ENCODE peak calls at places on chromosomes 13 and 19, in eight cellular contexts. V, E, Q, N, M, K, S and P are unnamed samples.

GRCh38 chr13:46633416-46633815 is 80.4 kb downstream of the LRCH1 start:
- DNase-seq in V (peak), E (peak), Q (no peak), N (peak), M (peak), K (no peak), S (peak), P (no peak)

GRCh38 chr19:21084343-21084742 is 2.3 kb downstream of the ZNF714 start:
- DNase-seq in V (peak), E (peak), Q (no peak), N (peak), M (peak), K (no peak), S (peak), P (no peak)

GRCh38 chr19:13670846-13671245 is 93.5 kb upstream of the MRI1 start:
- DNase-seq in V (no peak), E (no peak), Q (no peak), N (no peak), M (peak), K (no peak), S (no peak), P (no peak)

GRCh38 chr13:44758595-44759221 is 182.6 kb upstream of the TSC22D1 start:
- DNase-seq in V (no peak), E (peak), Q (no peak), N (peak), M (peak), K (no peak), S (peak), P (no peak)

GRCh38 chr13:59000770-59001169 is 1163.0 kb downstream of the DIAPH3 start:
- DNase-seq in V (no peak), E (no peak), Q (no peak), N (no peak), M (no peak), K (no peak), S (no peak), P (no peak)

GRCh38 chr13:21917046-21918010 is 246.5 kb downstream of the FGF9 start:
- DNase-seq in V (no peak), E (no peak), Q (no peak), N (no peak), M (no peak), K (no peak), S (no peak), P (no peak)

GRCh38 chr13:23639672-23640275 is 69.6 kb downstream of the TNFRSF19 start:
- DNase-seq in V (no peak), E (no peak), Q (no peak), N (no peak), M (no peak), K (no peak), S (peak), P (no peak)

GRCh38 chr19:7554990-7555864 is 19.7 kb downstream of the PNPLA6 start:
- DNase-seq in V (no peak), E (no peak), Q (no peak), N (no peak), M (no peak), K (no peak), S (no peak), P (no peak)

GRCh38 chr19:29029271-29029670 is 183.7 kb downstream of the UQCRFS1 start:
- DNase-seq in V (no peak), E (no peak), Q (no peak), N (no peak), M (no peak), K (no peak), S (no peak), P (no peak)

GRCh38 chr19:58229255-58229639 is 533 bp downstream of the ZNF544 start:
- DNase-seq in V (no peak), E (peak), Q (no peak), N (peak), M (peak), K (no peak), S (peak), P (no peak)

GRCh38 chr19:48390188-48391099 is 907 bp downstream of the KDELR1 start:
- DNase-seq in V (no peak), E (peak), Q (peak), N (peak), M (peak), K (peak), S (peak), P (peak)

GRCh38 chr19:13098291-13099072 is 4.2 kb downstream of the LYL1 start:
- DNase-seq in V (no peak), E (no peak), Q (no peak), N (peak), M (no peak), K (peak), S (no peak), P (no peak)

GRCh38 chr19:43667524-43668405 is 2.2 kb downstream of the PLAUR start:
- DNase-seq in V (no peak), E (no peak), Q (no peak), N (no peak), M (no peak), K (no peak), S (no peak), P (no peak)

GRCh38 chr19:8304841-8305621 is 3.1 kb downstream of the CD320 start:
- DNase-seq in V (no peak), E (no peak), Q (peak), N (no peak), M (no peak), K (no peak), S (no peak), P (peak)

GRCh38 chr13:29165840-29166239 is 345.7 kb downstream of the MTUS2 start:
- DNase-seq in V (no peak), E (peak), Q (no peak), N (no peak), M (peak), K (peak), S (no peak), P (no peak)

GRCh38 chr13:50916701-50917184 is 7.2 kb downstream of the RNASEH2B start:
- DNase-seq in V (no peak), E (no peak), Q (no peak), N (no peak), M (no peak), K (peak), S (no peak), P (peak)

GRCh38 chr13:23175920-23176319 is 4.9 kb upstream of the SGCG start:
- DNase-seq in V (no peak), E (peak), Q (no peak), N (peak), M (no peak), K (peak), S (no peak), P (no peak)

GRCh38 chr19:35587326-35587725 is 1.4 kb downstream of the PMIS2 start:
- DNase-seq in V (no peak), E (peak), Q (no peak), N (no peak), M (no peak), K (no peak), S (no peak), P (no peak)

GRCh38 chr19:35066121-35066520 is 24.6 kb downstream of the HPN start:
- DNase-seq in V (no peak), E (no peak), Q (no peak), N (no peak), M (no peak), K (no peak), S (no peak), P (no peak)

GRCh38 chr19:21463449-21464105 is 41.8 kb upstream of the ZNF429 start:
- DNase-seq in V (peak), E (no peak), Q (peak), N (no peak), M (no peak), K (peak), S (peak), P (no peak)

GRCh38 chr13:52406629-52407028 is 657 bp upstream of the THSD1 start:
- DNase-seq in V (no peak), E (no peak), Q (no peak), N (no peak), M (no peak), K (no peak), S (no peak), P (no peak)

GRCh38 chr19:15372891-15373301 is 6.7 kb downstream of the AKAP8 start:
- DNase-seq in V (no peak), E (no peak), Q (no peak), N (no peak), M (no peak), K (no peak), S (no peak), P (no peak)

GRCh38 chr19:577439-578392 is 5.3 kb downstream of the BSG start:
- DNase-seq in V (no peak), E (no peak), Q (no peak), N (no peak), M (no peak), K (no peak), S (no peak), P (no peak)

GRCh38 chr13:48798180-48798579 is 144.5 kb downstream of the CYSLTR2 start:
- DNase-seq in V (no peak), E (no peak), Q (no peak), N (no peak), M (no peak), K (no peak), S (no peak), P (no peak)

GRCh38 chr19:27824108-27824507 is 1388.8 kb downstream of the UQCRFS1 start:
- DNase-seq in V (no peak), E (no peak), Q (no peak), N (no peak), M (no peak), K (no peak), S (no peak), P (no peak)

GRCh38 chr13:99628442-99628841 is 127.2 kb downstream of the TM9SF2 start:
- DNase-seq in V (no peak), E (no peak), Q (no peak), N (no peak), M (no peak), K (no peak), S (no peak), P (no peak)

GRCh38 chr13:98782654-98783053 is 30.2 kb upstream of the SLC15A1 start:
- DNase-seq in V (no peak), E (peak), Q (no peak), N (peak), M (peak), K (no peak), S (peak), P (no peak)

GRCh38 chr19:54299126-54299498 is 13.9 kb downstream of the LILRA5 start:
- DNase-seq in V (no peak), E (no peak), Q (no peak), N (no peak), M (no peak), K (no peak), S (no peak), P (no peak)

GRCh38 chr19:15562145-15562544 is 52.9 kb upstream of the CYP4F8 start:
- DNase-seq in V (no peak), E (no peak), Q (no peak), N (no peak), M (no peak), K (no peak), S (no peak), P (no peak)

GRCh38 chr13:31242342-31242741 is 42.6 kb downstream of the B3GLCT start:
- DNase-seq in V (no peak), E (no peak), Q (no peak), N (no peak), M (no peak), K (no peak), S (no peak), P (no peak)

GRCh38 chr13:23159205-23159586 is 21.6 kb upstream of the SGCG start:
- DNase-seq in V (no peak), E (peak), Q (peak), N (peak), M (peak), K (no peak), S (no peak), P (no peak)

GRCh38 chr19:10339380-10339960 is at the start of gene ICAM3:
- DNase-seq in V (no peak), E (no peak), Q (no peak), N (no peak), M (no peak), K (peak), S (no peak), P (peak)

GRCh38 chr19:3073159-3073563 is 10.9 kb upstream of the TLE5 start:
- DNase-seq in V (no peak), E (peak), Q (no peak), N (peak), M (peak), K (no peak), S (peak), P (no peak)

GRCh38 chr13:113110048-113110851 is 4.7 kb downstream of the F7 start:
- DNase-seq in V (no peak), E (no peak), Q (no peak), N (no peak), M (no peak), K (no peak), S (no peak), P (peak)

GRCh38 chr19:18605546-18606280 is 886 bp downstream of the CRLF1 start:
- DNase-seq in V (no peak), E (no peak), Q (no peak), N (no peak), M (no peak), K (no peak), S (no peak), P (no peak)

GRCh38 chr13:81393686-81394085 is 1052.8 kb upstream of the SPRY2 start:
- DNase-seq in V (no peak), E (no peak), Q (no peak), N (no peak), M (no peak), K (no peak), S (no peak), P (no peak)

GRCh38 chr13:40583738-40584137 is 82.7 kb downstream of the FOXO1 start:
- DNase-seq in V (no peak), E (no peak), Q (no peak), N (no peak), M (no peak), K (no peak), S (peak), P (no peak)

GRCh38 chr13:113288880-113289279 is 8.2 kb upstream of the LAMP1 start:
- DNase-seq in V (no peak), E (no peak), Q (no peak), N (peak), M (no peak), K (no peak), S (peak), P (no peak)

GRCh38 chr13:110714798-110715394 is 1.4 kb downstream of the ING1 start:
- DNase-seq in V (no peak), E (peak), Q (peak), N (peak), M (peak), K (no peak), S (no peak), P (no peak)

GRCh38 chr19:48117515-48118330 is 7.1 kb upstream of the PLA2G4C start:
- DNase-seq in V (no peak), E (no peak), Q (no peak), N (no peak), M (no peak), K (no peak), S (no peak), P (no peak)